ENCODE peak calls at places on chromosomes 12 and 14, in four cellular contexts. E is effector memory CD4-positive, alpha-beta T cell; M is activated naive CD4-positive, alpha-beta T cell; U is GDM1. D is an unnamed sample.

GRCh38 chr14:74569826-74570591 is 42.0 kb downstream of the LTBP2 start:
- DNase-seq in E (no peak), M (no peak), U (no peak), D (no peak)

GRCh38 chr14:58082491-58083098 is 69.4 kb downstream of the ARMH4 start:
- DNase-seq in E (no peak), M (no peak), U (no peak), D (peak; percentile 96)

GRCh38 chr12:53816360-53817020 is 64.7 kb upstream of the CISTR start:
- DNase-seq in E (no peak), M (no peak), U (no peak), D (no peak)

GRCh38 chr12:31752450-31752849 is 23.6 kb upstream of the AMN1 start:
- DNase-seq in E (no peak), M (no peak), U (no peak), D (no peak)

GRCh38 chr14:89551432-89551831 is 134.4 kb upstream of the FOXN3 start:
- DNase-seq in E (no peak), M (no peak), U (no peak), D (no peak)

GRCh38 chr14:41285193-41285748 is 321.4 kb upstream of the LRFN5 start:
- DNase-seq in E (no peak), M (no peak), U (no peak), D (peak; percentile 8)

GRCh38 chr14:52907949-52908348 is 42.9 kb downstream of the FERMT2 start:
- DNase-seq in E (no peak), M (no peak), U (no peak), D (no peak)

GRCh38 chr12:59086124-59086523 is 165.8 kb upstream of the LRIG3 start:
- DNase-seq in E (no peak), M (no peak), U (no peak), D (peak; percentile 36)

GRCh38 chr12:623865-624372 is 39.3 kb downstream of the NINJ2 start:
- DNase-seq in E (no peak), M (no peak), U (no peak), D (no peak)

GRCh38 chr12:59096246-59096645 is 175.9 kb upstream of the LRIG3 start:
- DNase-seq in E (no peak), M (no peak), U (no peak), D (no peak)

GRCh38 chr14:103033744-103034143 is 23.6 kb downstream of the CDC42BPB start:
- DNase-seq in E (no peak), M (no peak), U (no peak), D (no peak)

GRCh38 chr14:61479746-61480502 is 158.5 kb downstream of the PRKCH start:
- DNase-seq in E (no peak), M (no peak), U (no peak), D (no peak)

GRCh38 chr14:101183376-101184103 is 280.0 kb upstream of the RTL1 start:
- DNase-seq in E (no peak), M (no peak), U (no peak), D (no peak)

GRCh38 chr14:86858043-86858442 is 1134.9 kb downstream of the GALC start:
- DNase-seq in E (no peak), M (no peak), U (no peak), D (peak; percentile 81)

GRCh38 chr12:24838531-24838950 is 110.4 kb downstream of the BCAT1 start:
- DNase-seq in E (no peak), M (no peak), U (no peak), D (no peak)

GRCh38 chr12:54891717-54892478 is 37.6 kb downstream of the MUCL1 start:
- DNase-seq in E (no peak), M (no peak), U (no peak), D (no peak)

GRCh38 chr12:48812389-48812788 is 5.9 kb upstream of the CACNB3 start:
- DNase-seq in E (no peak), M (no peak), U (no peak), D (no peak)

GRCh38 chr14:89025581-89026236 is 201.3 kb downstream of the TTC8 start:
- DNase-seq in E (no peak), M (no peak), U (no peak), D (no peak)

GRCh38 chr12:25682421-25682820 is 129.3 kb upstream of the LMNTD1 start:
- DNase-seq in E (no peak), M (no peak), U (no peak), D (no peak)

GRCh38 chr12:50032516-50033316 is 7.4 kb upstream of the RACGAP1 start:
- DNase-seq in E (no peak), M (no peak), U (no peak), D (no peak)

GRCh38 chr12:131052063-131052781 is 98.5 kb downstream of the ADGRD1 start:
- DNase-seq in E (no peak), M (no peak), U (no peak), D (no peak)

GRCh38 chr12:27186240-27186839 is 57.7 kb upstream of the STK38L start:
- DNase-seq in E (no peak), M (no peak), U (no peak), D (no peak)

GRCh38 chr12:124125472-124125871 is 152.5 kb downstream of the ZNF664 start:
- DNase-seq in E (no peak), M (no peak), U (peak; percentile 25), D (peak; percentile 62)

GRCh38 chr12:112303004-112303403 is 79.2 kb downstream of the HECTD4 start:
- DNase-seq in E (peak; percentile 18), M (no peak), U (no peak), D (peak; percentile 58)